ENCODE peak calls at places on chromosomes 11 and 22, in nine cellular contexts. I is fibroblast of lung; A is NB4; P is body of pancreas; G is CD8-positive, alpha-beta T cell; Y is colonic mucosa; K is cardiac muscle cell; D is pancreas; T is BE2C. B is an unnamed sample.

GRCh38 chr22:47195156-47195675 is 432.8 kb downstream of the TBC1D22A start:
- DNase-seq in G (no peak), A (no peak), Y (peak), T (no peak), D (no peak), I (no peak), K (no peak), P (peak), B (peak)

GRCh38 chr22:37892566-37893338 is 13.3 kb upstream of the MICALL1 start:
- DNase-seq in D (no peak), I (no peak), P (peak), T (no peak), G (no peak), K (no peak), A (no peak), Y (no peak), B (no peak)

GRCh38 chr11:62791501-62792192 is at the start of gene TMEM223:
- DNase-seq in D (peak), P (peak), T (peak), A (peak), Y (peak), K (peak), I (peak), G (peak), B (no peak)

GRCh38 chr22:26428515-26429457 is at the start of gene ASPHD2:
- DNase-seq in G (peak), D (peak), Y (peak), P (peak), I (peak), A (peak), T (peak), K (peak), B (no peak)

GRCh38 chr11:120244966-120245365 is 5.0 kb downstream of the POU2F3 start:
- DNase-seq in T (no peak), I (no peak), Y (no peak), A (no peak), P (no peak), D (no peak), K (no peak), G (no peak), B (no peak)

GRCh38 chr11:65459552-65459951 is 37.0 kb downstream of the NEAT1 start:
- DNase-seq in T (no peak), I (no peak), G (no peak), A (no peak), Y (no peak), D (no peak), K (no peak), P (no peak), B (no peak)

GRCh38 chr11:115493905-115494304 is 10.3 kb downstream of the CADM1 start:
- DNase-seq in A (no peak), Y (no peak), D (no peak), K (no peak), I (peak), P (no peak), G (no peak), T (no peak), B (no peak)

GRCh38 chr22:48486163-48486957 is 1341.3 kb downstream of the BRD1 start:
- DNase-seq in P (no peak), D (no peak), I (no peak), K (no peak), G (no peak), Y (no peak), A (no peak), T (no peak), B (no peak)

GRCh38 chr11:70544774-70545625 is 146.7 kb downstream of the CTTN start:
- DNase-seq in D (no peak), K (no peak), A (no peak), P (no peak), G (no peak), T (no peak), Y (no peak), I (peak), B (no peak)

GRCh38 chr11:133782116-133782725 is 63.1 kb downstream of the SPATA19 start:
- DNase-seq in G (no peak), Y (no peak), D (no peak), P (no peak), A (no peak), I (no peak), T (no peak), K (no peak), B (no peak)

GRCh38 chr11:2581151-2581930 is 118.5 kb downstream of the KCNQ1OT1 start:
- DNase-seq in A (no peak), T (peak), I (no peak), G (no peak), Y (no peak), P (peak), K (no peak), D (peak), B (peak)

GRCh38 chr22:31451709-31452571 is 37.7 kb downstream of the EIF4ENIF1 start:
- DNase-seq in A (peak), I (peak), P (no peak), D (no peak), T (no peak), Y (peak), K (peak), G (no peak), B (no peak)

GRCh38 chr11:66126808-66127555 is 56.9 kb downstream of the PACS1 start:
- DNase-seq in D (no peak), Y (peak), T (peak), I (peak), A (peak), G (peak), K (peak), P (peak), B (no peak)

GRCh38 chr11:118536726-118537125 is 5.7 kb downstream of the TMEM25 start:
- DNase-seq in K (no peak), A (peak), T (no peak), Y (no peak), G (no peak), I (no peak), P (no peak), D (no peak), B (no peak)

GRCh38 chr22:43008921-43009320 is 6.0 kb downstream of the PACSIN2 start:
- DNase-seq in T (no peak), D (no peak), K (no peak), G (no peak), P (no peak), Y (no peak), I (no peak), A (no peak), B (no peak)

GRCh38 chr22:37546436-37547248 is 13.6 kb upstream of the CDC42EP1 start:
- DNase-seq in T (no peak), D (peak), P (peak), G (no peak), K (peak), A (no peak), Y (peak), I (peak), B (no peak)

GRCh38 chr22:47739216-47739615 is 976.8 kb downstream of the TBC1D22A start:
- DNase-seq in I (no peak), P (no peak), T (no peak), A (no peak), D (no peak), Y (no peak), K (no peak), G (no peak), B (no peak)

GRCh38 chr11:127074151-127074761 is 73.7 kb upstream of the KIRREL3 start:
- DNase-seq in A (peak), D (no peak), T (peak), P (peak), G (no peak), Y (peak), K (peak), I (peak), B (no peak)

GRCh38 chr11:8056810-8057463 is 24.1 kb upstream of the TUB start:
- DNase-seq in T (no peak), A (peak), Y (no peak), D (peak), I (peak), K (no peak), P (peak), G (no peak), B (peak)

GRCh38 chr11:68940651-68941323 is 37.1 kb downstream of the IGHMBP2 start:
- DNase-seq in K (no peak), G (no peak), Y (no peak), A (no peak), I (no peak), T (no peak), D (peak), P (no peak), B (no peak)

GRCh38 chr11:20258496-20258895 is 98.2 kb upstream of the DBX1 start:
- DNase-seq in D (no peak), T (no peak), I (no peak), A (no peak), K (no peak), P (no peak), G (no peak), Y (no peak), B (no peak)

GRCh38 chr22:31119026-31119717 is 3.6 kb upstream of the INPP5J start:
- DNase-seq in Y (no peak), P (peak), T (no peak), I (no peak), G (no peak), K (peak), D (no peak), A (no peak), B (no peak)

GRCh38 chr11:135027461-135027860 is 615.4 kb upstream of the B3GAT1 start:
- DNase-seq in K (peak), T (no peak), P (no peak), Y (no peak), D (no peak), I (peak), G (no peak), A (peak), B (no peak)

GRCh38 chr22:24291538-24292201 is 21.0 kb downstream of the SPECC1L start:
- DNase-seq in K (no peak), P (no peak), G (no peak), I (no peak), Y (no peak), A (no peak), T (no peak), D (no peak), B (no peak)

GRCh38 chr11:11010624-11011127 is 152.8 kb upstream of the ZBED5 start:
- DNase-seq in I (peak), Y (peak), D (no peak), P (peak), T (peak), G (no peak), K (peak), A (no peak), B (no peak)

GRCh38 chr11:31687256-31687655 is 123.9 kb downstream of the PAX6 start:
- DNase-seq in K (no peak), T (no peak), D (no peak), P (no peak), Y (no peak), G (no peak), I (peak), A (no peak), B (no peak)

GRCh38 chr11:125626381-125626950 is 1.5 kb downstream of the CHEK1 start:
- DNase-seq in A (no peak), P (no peak), K (peak), D (no peak), Y (no peak), T (no peak), G (peak), I (no peak), B (no peak)

GRCh38 chr11:61392991-61393595 is 706 bp downstream of the TMEM216 start:
- DNase-seq in P (no peak), T (no peak), A (peak), D (no peak), G (no peak), Y (peak), K (peak), I (peak), B (no peak)

GRCh38 chr22:25716637-25717036 is 25.4 kb upstream of the MYO18B start:
- DNase-seq in A (no peak), G (no peak), T (no peak), I (no peak), D (no peak), Y (no peak), P (no peak), K (no peak), B (no peak)

GRCh38 chr11:112610996-112611795 is 350.0 kb upstream of the NCAM1 start:
- DNase-seq in G (no peak), T (peak), Y (no peak), K (no peak), I (no peak), A (no peak), P (no peak), D (no peak), B (no peak)
- TF ChIP-seq CTCF in G (no peak), T (no peak), Y (no peak), K (no peak), I (no peak), A (no peak), P (no peak), D (no peak), B (no peak)

DNA sequence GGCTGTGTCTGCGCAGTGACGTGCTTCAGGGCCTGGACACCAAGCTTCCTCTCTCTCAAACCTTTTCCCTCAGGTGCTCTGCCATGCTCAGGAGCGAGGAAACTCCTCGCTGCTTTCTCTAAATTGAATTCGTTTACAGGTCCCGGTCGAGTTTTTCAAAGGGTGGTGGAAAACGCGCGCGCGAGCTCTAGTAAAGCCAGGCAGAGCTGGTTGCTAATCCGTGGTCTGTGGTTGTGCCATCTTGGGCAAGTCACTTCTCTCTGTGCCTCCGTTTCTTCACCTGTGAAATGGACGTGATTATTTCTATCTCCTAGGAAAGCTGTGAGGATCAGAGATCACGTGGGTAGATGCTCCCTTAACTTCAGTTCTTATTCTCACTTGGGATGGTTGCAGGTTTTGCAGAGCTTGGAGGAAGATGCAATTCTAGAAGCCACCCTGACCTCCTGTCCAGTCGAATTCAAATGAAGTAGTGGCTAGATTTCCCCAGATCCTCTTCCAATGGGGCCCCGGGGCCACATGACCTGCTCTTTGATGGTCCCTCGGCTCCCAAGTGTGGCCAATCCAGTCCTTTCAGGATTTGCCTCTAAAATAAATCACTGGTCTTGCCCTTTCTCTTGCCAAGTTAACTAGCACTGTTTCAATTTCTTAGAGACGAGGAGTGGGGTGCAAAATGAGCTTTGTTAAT is 10.5 kb upstream of the ALX4 start:
- DNase-seq in I (no peak), G (no peak), A (no peak), Y (no peak), D (no peak), P (no peak), T (no peak), K (no peak), B (no peak)
- TF ChIP-seq CTCF in I (no peak), G (no peak), A (no peak), Y (no peak), D (no peak), P (no peak), T (no peak), K (no peak), B (no peak)

DNA sequence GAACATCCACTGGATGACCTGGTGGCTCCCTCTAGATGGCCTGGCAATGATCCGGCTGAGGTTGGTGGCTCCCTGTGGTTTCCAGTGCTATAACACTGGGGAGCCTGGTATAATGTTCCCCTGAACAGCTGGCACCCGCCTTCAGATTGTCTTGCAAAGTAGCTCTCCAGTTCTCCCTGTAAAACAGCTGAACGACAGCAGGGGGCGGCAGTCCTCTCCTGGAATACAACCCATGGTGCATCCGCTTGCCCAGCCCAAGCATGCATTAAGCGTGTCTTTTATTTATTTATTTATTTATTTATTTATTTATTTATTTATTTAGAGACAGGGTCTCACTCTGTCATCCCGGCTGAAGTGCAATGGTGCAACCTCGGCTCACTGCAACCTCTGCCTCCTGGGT is 258.9 kb downstream of the BUD13 start:
- DNase-seq in I (peak), A (peak), T (peak), P (no peak), Y (peak), D (no peak), G (no peak), K (peak), B (no peak)
- TF ChIP-seq CTCF in I (no peak), A (peak), T (peak), P (no peak), Y (peak), D (no peak), G (no peak), K (peak), B (no peak)

DNA sequence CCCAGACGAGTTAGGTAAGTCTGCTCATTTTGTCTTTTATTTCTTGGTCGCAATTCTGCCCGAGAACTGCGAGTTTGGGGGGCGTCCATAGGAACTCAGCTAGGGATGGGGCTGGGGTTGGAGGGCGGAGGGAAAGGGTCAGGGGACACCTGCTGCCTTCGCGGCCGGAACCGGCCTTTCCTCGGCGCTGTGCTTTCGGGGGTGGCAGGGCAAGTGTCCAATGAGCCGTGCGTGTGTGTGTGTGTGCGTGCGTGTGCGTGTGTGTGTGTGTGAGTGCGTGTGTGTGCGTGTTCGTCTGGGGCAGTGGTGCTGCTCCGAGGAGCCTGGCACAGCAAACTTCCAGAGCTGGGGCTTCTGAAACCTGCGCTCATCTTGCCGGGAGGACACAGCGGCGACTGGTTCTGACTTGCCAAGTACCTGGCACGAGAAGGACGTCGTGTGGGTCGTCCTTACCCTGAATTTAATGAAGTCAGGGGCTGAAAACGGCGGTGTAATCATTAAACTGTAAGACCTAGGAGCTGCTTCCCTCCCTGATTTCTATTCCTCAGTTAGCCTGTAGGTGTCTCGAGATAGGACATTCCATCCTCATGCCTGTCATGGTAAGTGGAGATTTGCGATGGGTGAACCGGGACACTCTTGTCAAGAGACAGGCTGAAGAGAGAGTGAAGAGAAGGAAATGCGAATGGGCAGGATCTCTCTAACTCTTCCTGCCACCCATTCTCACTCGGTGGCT is 27.0 kb upstream of the AMOTL1 start:
- DNase-seq in D (peak), I (peak), Y (no peak), T (peak), K (peak), P (peak), A (peak), G (no peak), B (no peak)
- TF ChIP-seq CTCF in D (no peak), I (peak), Y (peak), T (peak), K (peak), P (peak), A (peak), G (no peak), B (peak)

B was measured in vagina.